ENCODE peak calls at places on chromosome 5, in six cellular contexts. O, P, F, I, W and E are unnamed samples.

GRCh38 chr5:108953940-108954339 is 206.2 kb downstream of the FER start:
- DNase-seq in O (no peak), P (no peak), F (no peak), I (no peak), W (peak; percentile 13), E (no peak)

GRCh38 chr5:141514330-141515111 is 25.6 kb downstream of the PCDHGC5 start:
- DNase-seq in O (peak; percentile 55), P (no peak), F (no peak), I (no peak), W (peak; percentile 85), E (peak; percentile 73)

GRCh38 chr5:35876922-35877321 is 20.2 kb downstream of the IL7R start:
- DNase-seq in O (no peak), P (peak; percentile 58), F (no peak), I (no peak), W (no peak), E (peak; percentile 69)

GRCh38 chr5:82092-82491 is 9.9 kb upstream of the PLEKHG4B start:
- DNase-seq in O (no peak), P (peak; percentile 29), F (no peak), I (no peak), W (peak; percentile 95), E (no peak)

GRCh38 chr5:64207978-64208377 is 42.3 kb downstream of the RNF180 start:
- DNase-seq in O (peak; percentile 5), P (peak; percentile 70), F (no peak), I (no peak), W (peak; percentile 29), E (peak; percentile 44)

GRCh38 chr5:100479079-100479688 is 56.0 kb upstream of the FAM174A start:
- DNase-seq in O (peak; percentile 33), P (peak; percentile 68), F (peak; percentile 3), I (peak; percentile 43), W (peak; percentile 67), E (peak; percentile 28)

GRCh38 chr5:138391859-138392386 is 39.4 kb downstream of the KDM3B start:
- DNase-seq in O (no peak), P (no peak), F (no peak), I (no peak), W (no peak), E (no peak)

GRCh38 chr5:120413706-120414105 is 50.4 kb upstream of the PRR16 start:
- DNase-seq in O (no peak), P (peak; percentile 52), F (no peak), I (no peak), W (no peak), E (no peak)

GRCh38 chr5:18037718-18038117 is 403.5 kb downstream of the TAF11L14 start:
- DNase-seq in O (no peak), P (peak; percentile 60), F (no peak), I (no peak), W (no peak), E (no peak)

GRCh38 chr5:154722936-154723335 is 32.2 kb upstream of the LARP1 start:
- DNase-seq in O (no peak), P (no peak), F (no peak), I (no peak), W (no peak), E (no peak)

GRCh38 chr5:169367861-169368260 is 66.9 kb upstream of the SLIT3 start:
- DNase-seq in O (no peak), P (no peak), F (no peak), I (no peak), W (no peak), E (peak; percentile 48)

GRCh38 chr5:107874810-107875209 is 204.1 kb upstream of the EFNA5 start:
- DNase-seq in O (no peak), P (peak; percentile 54), F (no peak), I (no peak), W (no peak), E (peak; percentile 61)

GRCh38 chr5:156189628-156190027 is 137.3 kb upstream of the SGCD start:
- DNase-seq in O (no peak), P (no peak), F (no peak), I (no peak), W (no peak), E (no peak)

GRCh38 chr5:13624283-13625074 is 320.0 kb downstream of the DNAH5 start:
- DNase-seq in O (no peak), P (peak; percentile 43), F (no peak), I (no peak), W (no peak), E (no peak)

GRCh38 chr5:54835642-54836041 is 149.8 kb downstream of the ESM1 start:
- DNase-seq in O (no peak), P (peak; percentile 4), F (no peak), I (no peak), W (no peak), E (peak; percentile 40)

GRCh38 chr5:155270737-155271136 is 257.2 kb downstream of the KIF4B start:
- DNase-seq in O (no peak), P (no peak), F (no peak), I (no peak), W (no peak), E (no peak)

GRCh38 chr5:107398703-107399102 is 272.0 kb downstream of the EFNA5 start:
- DNase-seq in O (no peak), P (no peak), F (no peak), I (no peak), W (no peak), E (no peak)

GRCh38 chr5:1345876-1346626 is 1.2 kb upstream of the CLPTM1L start:
- DNase-seq in O (no peak), P (no peak), F (no peak), I (no peak), W (no peak), E (no peak)
- H3K4me3 ChIP-seq in O (peak overlapping the region; percentile 89), P (peak overlapping the region; percentile 100), F (peak overlapping the region; percentile 98), I (peak overlapping the region; percentile 75), W (peak overlapping the region; percentile 98), E (peak overlapping the region; percentile 94)

GRCh38 chr5:7181841-7182240 is 214.1 kb upstream of the ADCY2 start:
- DNase-seq in O (no peak), P (no peak), F (no peak), I (no peak), W (no peak), E (no peak)

GRCh38 chr5:7179364-7179763 is 216.6 kb upstream of the ADCY2 start:
- DNase-seq in O (no peak), P (no peak), F (no peak), I (no peak), W (no peak), E (no peak)
- TF ChIP-seq EZH2phosphoT487 in O (no peak), P (no peak), F (no peak), I (no peak), W (no peak), E (no peak)

GRCh38 chr5:173623789-173624188 is 7.3 kb upstream of the BOD1 start:
- DNase-seq in O (no peak), P (no peak), F (no peak), I (no peak), W (no peak), E (no peak)
- H3K4me3 ChIP-seq in O (no peak overlapping the region), P (no peak overlapping the region), F (no peak overlapping the region), I (no peak overlapping the region), W (no peak overlapping the region), E (no peak overlapping the region)

DNA sequence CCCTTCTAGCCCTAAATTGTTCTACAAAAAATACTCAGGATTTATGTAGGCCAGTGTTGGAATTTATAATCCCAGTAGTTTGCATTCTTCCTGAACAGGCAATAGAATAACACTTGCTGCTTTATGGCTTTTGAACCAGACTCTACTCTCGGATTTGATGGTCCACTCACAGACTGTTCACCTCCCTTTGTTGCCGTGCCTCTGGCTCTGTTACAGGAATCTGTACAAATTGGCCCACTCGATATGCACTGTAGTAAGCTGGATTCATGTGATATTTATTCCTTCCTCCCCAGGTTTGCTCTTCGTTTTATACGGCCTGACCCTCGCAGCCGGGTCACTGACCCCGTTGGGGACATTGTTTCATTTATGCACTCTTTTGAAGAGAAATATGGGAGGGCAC is 43.7 kb downstream of the FAF2 start:
- DNase-seq in O (no peak), P (no peak), F (no peak), I (no peak), W (no peak), E (no peak)
- TF ChIP-seq EZH2phosphoT487 in O (no peak), P (no peak), F (no peak), I (no peak), W (no peak), E (no peak)

DNA sequence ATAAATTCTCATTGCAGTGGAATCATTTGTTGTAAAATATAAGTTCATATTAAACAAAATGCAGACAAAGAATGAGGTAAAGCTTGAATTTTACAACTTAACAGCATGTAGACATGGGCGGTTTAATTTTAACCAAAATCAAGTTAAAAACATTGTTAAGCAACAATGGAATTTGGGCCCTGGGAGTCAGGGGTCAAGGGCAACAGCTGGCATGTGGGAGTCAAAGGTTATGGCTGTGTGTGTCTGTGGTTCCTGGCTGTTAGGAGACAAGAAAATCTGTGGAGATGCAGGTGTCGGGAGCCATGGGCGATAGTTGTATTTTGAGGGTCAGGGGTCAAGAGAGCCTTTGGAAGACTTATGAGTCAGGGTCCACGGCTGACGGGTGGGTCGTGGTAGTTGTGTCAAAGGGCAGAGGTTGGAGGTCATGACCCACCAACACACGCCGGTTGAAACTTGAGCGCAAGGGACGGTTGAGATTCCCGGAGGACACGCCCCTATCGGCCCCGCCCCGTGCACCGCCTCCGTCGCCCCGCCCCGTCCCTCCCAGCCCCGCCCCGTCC is 443 bp upstream of the RANBP17 start:
- DNase-seq in O (no peak), P (no peak), F (no peak), I (no peak), W (no peak), E (no peak)
- H3K4me3 ChIP-seq in O (no peak overlapping the region), P (no peak overlapping the region), F (peak overlapping the region; percentile 74), I (peak overlapping the region; percentile 3), W (no peak overlapping the region), E (no peak overlapping the region)

DNA sequence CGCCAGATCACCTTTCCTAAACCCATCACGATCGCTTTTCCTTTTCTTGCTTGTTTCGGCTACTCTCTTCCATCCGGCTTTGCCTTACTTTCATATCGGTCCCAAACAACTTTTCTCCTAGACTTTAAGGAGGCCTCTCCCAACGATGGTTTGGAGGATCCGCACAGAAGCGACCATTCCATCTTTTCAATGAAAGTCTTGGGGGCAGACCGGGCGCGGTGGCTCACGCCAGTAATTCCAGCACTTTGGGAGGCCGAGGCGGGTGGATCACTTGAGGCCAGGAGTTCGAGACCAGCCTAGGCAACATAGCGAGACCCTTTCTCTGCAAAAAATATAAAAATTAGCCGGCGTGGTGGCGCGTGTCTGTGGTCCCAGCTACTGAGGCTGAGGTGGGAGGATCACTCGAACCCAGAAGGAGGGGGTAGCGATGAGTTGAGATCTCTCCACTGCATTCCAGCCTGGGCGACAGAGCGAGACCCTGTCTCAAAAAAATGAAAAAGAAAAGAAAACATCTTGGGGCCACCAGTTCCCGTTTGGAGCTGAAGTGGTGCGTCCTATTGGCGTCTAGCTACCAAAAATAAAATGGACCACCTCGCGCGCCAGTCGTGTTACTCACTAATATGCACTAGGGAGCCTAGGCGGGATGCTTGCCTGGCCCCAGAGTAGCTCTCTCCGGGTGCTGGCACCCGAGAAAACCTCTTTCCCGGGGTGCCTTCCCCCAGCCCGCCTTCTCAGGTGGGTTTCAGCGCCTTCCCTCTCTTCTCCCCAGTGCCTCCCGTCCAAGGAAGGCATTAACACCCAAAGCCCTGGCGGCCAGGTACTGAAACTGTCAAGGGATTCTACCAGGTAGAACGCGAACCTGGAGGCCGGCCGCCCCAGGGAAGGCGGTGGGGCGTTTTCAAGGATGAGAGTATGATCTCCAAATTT is 800 bp upstream of the AP3B1 start:
- DNase-seq in O (peak; percentile 54), P (peak; percentile 60), F (peak; percentile 29), I (peak; percentile 41), W (peak; percentile 91), E (peak; percentile 62)
- TF ChIP-seq EZH2phosphoT487 in O (no peak), P (no peak), F (no peak), I (no peak), W (no peak), E (no peak)

DNA sequence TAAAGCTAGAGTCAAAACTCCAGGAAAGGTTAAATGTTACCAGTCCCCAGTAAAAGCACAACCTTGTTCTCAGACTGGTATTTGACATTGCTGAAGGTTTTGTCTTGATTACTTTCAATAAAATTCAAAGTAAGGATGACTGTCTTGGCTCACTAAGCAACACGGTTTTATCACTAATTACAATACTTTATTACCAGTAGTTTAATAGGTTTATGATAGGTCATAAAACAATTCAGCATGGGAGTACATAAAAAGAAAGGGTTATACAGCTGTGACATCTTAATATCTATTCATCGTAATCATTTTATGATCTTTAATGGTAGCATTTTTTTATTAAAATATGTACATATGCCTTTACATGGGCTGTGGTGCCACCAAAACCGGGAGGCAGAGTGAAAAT is 370.7 kb upstream of the IRX2 start:
- DNase-seq in O (no peak), P (no peak), F (no peak), I (no peak), W (no peak), E (no peak)
- H3K4me3 ChIP-seq in O (no peak overlapping the region), P (no peak overlapping the region), F (no peak overlapping the region), I (no peak overlapping the region), W (peak overlapping the region; percentile 51), E (no peak overlapping the region)